ENCODE peak calls at places on chromosomes 5 and 9, in four cellular contexts. One of them, this sample, is unnamed.

GRCh38 chr9:21096172-21096900 is 18.6 kb upstream of the IFNB1 start:
- DNase-seq in cardiac muscle cell: peak
- DNase-seq in dorsolateral prefrontal cortex: no peak
- DNase-seq in DND-41: peak
- DNase-seq in this sample: no peak

GRCh38 chr5:94849821-94850736 is 231.6 kb downstream of the SLF1 start:
- DNase-seq in DND-41: peak
- DNase-seq in dorsolateral prefrontal cortex: no peak
- DNase-seq in cardiac muscle cell: peak
- DNase-seq in this sample: peak

GRCh38 chr5:87769137-87769536 is 356.4 kb upstream of the CCNH start:
- DNase-seq in dorsolateral prefrontal cortex: no peak
- DNase-seq in cardiac muscle cell: no peak
- DNase-seq in DND-41: no peak
- DNase-seq in this sample: no peak

GRCh38 chr5:153974813-153975163 is 63.9 kb downstream of the FAM114A2 start:
- DNase-seq in cardiac muscle cell: no peak
- DNase-seq in DND-41: no peak
- DNase-seq in dorsolateral prefrontal cortex: no peak
- DNase-seq in this sample: no peak

GRCh38 chr9:64773491-64773931 is 511.5 kb downstream of the FOXD4L5 start:
- DNase-seq in cardiac muscle cell: peak
- DNase-seq in dorsolateral prefrontal cortex: no peak
- DNase-seq in DND-41: no peak
- DNase-seq in this sample: no peak

GRCh38 chr5:108266235-108266634 is 115.7 kb downstream of the FBXL17 start:
- DNase-seq in DND-41: no peak
- DNase-seq in cardiac muscle cell: peak
- DNase-seq in dorsolateral prefrontal cortex: no peak
- DNase-seq in this sample: no peak

GRCh38 chr5:54024466-54024865 is 285.9 kb downstream of the ARL15 start:
- DNase-seq in cardiac muscle cell: peak
- DNase-seq in dorsolateral prefrontal cortex: no peak
- DNase-seq in DND-41: no peak
- DNase-seq in this sample: no peak

GRCh38 chr5:68225188-68225910 is 9.8 kb downstream of the PIK3R1 start:
- DNase-seq in dorsolateral prefrontal cortex: no peak
- DNase-seq in cardiac muscle cell: peak
- DNase-seq in DND-41: no peak
- DNase-seq in this sample: no peak

GRCh38 chr5:83374547-83374946 is 97.0 kb upstream of the VCAN start:
- DNase-seq in dorsolateral prefrontal cortex: no peak
- DNase-seq in cardiac muscle cell: peak
- DNase-seq in DND-41: no peak
- DNase-seq in this sample: no peak

GRCh38 chr5:65506961-65507360 is 25.2 kb upstream of the ADAMTS6 start:
- DNase-seq in dorsolateral prefrontal cortex: no peak
- DNase-seq in cardiac muscle cell: peak
- DNase-seq in DND-41: no peak
- DNase-seq in this sample: no peak

GRCh38 chr9:83235524-83235923 is 172.6 kb upstream of the RASEF start:
- DNase-seq in cardiac muscle cell: no peak
- DNase-seq in dorsolateral prefrontal cortex: no peak
- DNase-seq in DND-41: no peak
- DNase-seq in this sample: no peak

GRCh38 chr9:129806126-129806525 is 3.1 kb downstream of the TOR1B start:
- DNase-seq in DND-41: no peak
- DNase-seq in dorsolateral prefrontal cortex: no peak
- DNase-seq in cardiac muscle cell: no peak
- DNase-seq in this sample: no peak

GRCh38 chr9:110048976-110049698 is 158.8 kb downstream of the C9orf152 start:
- DNase-seq in cardiac muscle cell: peak
- DNase-seq in DND-41: peak
- DNase-seq in dorsolateral prefrontal cortex: no peak
- DNase-seq in this sample: no peak

GRCh38 chr5:33321026-33321425 is 119.7 kb upstream of the TARS1 start:
- DNase-seq in cardiac muscle cell: peak
- DNase-seq in DND-41: no peak
- DNase-seq in dorsolateral prefrontal cortex: no peak
- DNase-seq in this sample: no peak

GRCh38 chr5:51657340-51658240 is 274.3 kb downstream of the ISL1 start:
- DNase-seq in cardiac muscle cell: no peak
- DNase-seq in dorsolateral prefrontal cortex: no peak
- DNase-seq in DND-41: no peak
- DNase-seq in this sample: no peak

GRCh38 chr9:124513374-124513994 is 6.3 kb upstream of the NR5A1 start:
- DNase-seq in cardiac muscle cell: no peak
- DNase-seq in DND-41: no peak
- DNase-seq in dorsolateral prefrontal cortex: no peak
- DNase-seq in this sample: no peak

GRCh38 chr5:142571351-142571750 is 114.5 kb downstream of the FGF1 start:
- DNase-seq in cardiac muscle cell: no peak
- DNase-seq in DND-41: no peak
- DNase-seq in dorsolateral prefrontal cortex: no peak
- DNase-seq in this sample: peak

GRCh38 chr5:115433918-115434317 is 110.7 kb downstream of the FEM1C start:
- DNase-seq in cardiac muscle cell: no peak
- DNase-seq in dorsolateral prefrontal cortex: no peak
- DNase-seq in DND-41: no peak
- DNase-seq in this sample: no peak

GRCh38 chr5:23507278-23507685 is at the start of gene PRDM9:
- DNase-seq in dorsolateral prefrontal cortex: peak
- DNase-seq in DND-41: no peak
- DNase-seq in cardiac muscle cell: peak
- DNase-seq in this sample: peak

GRCh38 chr9:107243757-107244156 is 39.3 kb upstream of the RAD23B start:
- DNase-seq in cardiac muscle cell: no peak
- DNase-seq in dorsolateral prefrontal cortex: no peak
- DNase-seq in DND-41: no peak
- DNase-seq in this sample: peak

GRCh38 chr9:105223544-105224140 is 20.8 kb upstream of the SLC44A1 start:
- DNase-seq in cardiac muscle cell: no peak
- DNase-seq in dorsolateral prefrontal cortex: no peak
- DNase-seq in DND-41: no peak
- DNase-seq in this sample: no peak

DNA sequence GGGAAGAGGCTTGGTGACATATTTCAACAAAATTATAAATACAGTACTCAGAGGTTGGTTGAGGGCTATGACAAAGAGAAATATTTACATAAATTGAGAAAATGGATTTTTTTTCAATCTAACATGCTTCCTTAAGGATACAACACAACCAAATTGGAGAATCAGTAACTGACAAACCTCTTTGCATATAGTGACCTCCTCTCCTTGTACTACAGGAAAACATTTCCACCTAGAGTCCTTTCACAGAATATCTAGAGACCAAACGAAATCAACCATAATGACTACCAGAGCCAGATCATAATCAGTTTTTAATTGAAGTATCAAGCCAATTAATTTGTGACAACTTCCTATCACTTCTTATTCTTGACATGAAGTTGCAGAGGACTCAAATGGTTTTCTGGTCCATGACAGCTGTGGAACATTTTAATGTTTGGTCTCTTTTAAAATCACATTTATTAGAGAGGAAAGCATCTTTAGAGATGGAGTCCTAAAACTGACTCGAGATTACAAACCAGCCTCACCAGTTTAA is 1636.5 kb upstream of the C9orf72 start:
- DNase-seq in dorsolateral prefrontal cortex: no peak
- DNase-seq in DND-41: no peak
- DNase-seq in cardiac muscle cell: no peak
- DNase-seq in this sample: no peak
- TF ChIP-seq CTCF in dorsolateral prefrontal cortex: no peak
- TF ChIP-seq CTCF in DND-41: no peak
- TF ChIP-seq CTCF in cardiac muscle cell: no peak
- TF ChIP-seq CTCF in this sample: no peak

DNA sequence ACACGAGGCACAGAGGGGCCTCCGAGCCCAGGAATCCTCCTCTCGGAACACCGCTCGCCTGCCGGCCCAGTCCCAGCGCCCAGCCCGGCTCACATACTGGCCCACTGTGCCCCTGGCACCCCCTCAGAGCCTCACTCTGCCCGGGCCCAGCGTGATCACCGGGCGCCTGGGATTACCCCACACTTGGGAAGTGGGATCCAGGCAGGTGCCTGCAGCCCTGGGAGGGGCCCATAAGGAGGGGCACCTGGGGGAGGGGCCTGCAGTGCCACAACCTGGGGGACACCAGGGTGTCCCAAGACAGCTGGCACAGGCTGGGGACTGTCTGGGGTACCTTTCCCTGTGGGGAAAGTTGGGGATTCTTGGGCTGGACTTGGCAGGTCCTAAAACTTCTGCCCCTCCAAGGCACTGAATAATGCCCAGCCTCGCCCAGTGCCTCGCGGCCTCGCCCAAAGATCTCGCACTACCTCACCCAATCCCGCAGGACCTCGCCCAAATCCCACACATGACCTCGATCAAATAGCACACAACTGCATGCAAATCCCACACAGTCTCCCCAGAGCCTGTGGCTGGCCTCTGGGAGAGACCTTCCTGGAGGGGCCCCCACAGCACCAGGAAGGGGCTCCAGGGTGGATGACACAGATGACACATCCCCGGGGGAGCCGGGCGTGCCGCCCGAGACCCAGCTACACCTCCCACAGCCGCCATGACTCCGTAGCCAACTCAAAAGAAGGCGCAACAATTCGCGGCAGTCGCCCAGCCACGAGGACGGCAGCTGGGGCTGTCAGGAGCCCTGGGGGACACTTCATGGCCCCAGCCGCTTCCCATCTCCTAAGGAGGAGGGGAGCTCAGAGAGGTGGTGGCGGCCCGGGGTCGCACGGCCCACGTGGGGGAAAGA is 13.7 kb downstream of the NOTCH1 start:
- DNase-seq in cardiac muscle cell: no peak
- DNase-seq in DND-41: no peak
- DNase-seq in dorsolateral prefrontal cortex: no peak
- DNase-seq in this sample: no peak
- H3K4me3 ChIP-seq in cardiac muscle cell: no peak
- H3K4me3 ChIP-seq in DND-41: no peak
- H3K4me3 ChIP-seq in dorsolateral prefrontal cortex: no peak
- H3K4me3 ChIP-seq in this sample: no peak

GRCh38 chr5:138605254-138605972 is 30.2 kb upstream of the HSPA9 start:
- DNase-seq in cardiac muscle cell: peak
- DNase-seq in DND-41: no peak
- DNase-seq in dorsolateral prefrontal cortex: no peak
- DNase-seq in this sample: no peak

GRCh38 chr5:138615461-138615860 is 40.3 kb upstream of the HSPA9 start:
- DNase-seq in cardiac muscle cell: no peak
- DNase-seq in dorsolateral prefrontal cortex: no peak
- DNase-seq in DND-41: no peak
- DNase-seq in this sample: no peak

GRCh38 chr5:138611295-138612220 is 36.4 kb upstream of the HSPA9 start:
- DNase-seq in DND-41: no peak
- DNase-seq in dorsolateral prefrontal cortex: no peak
- DNase-seq in cardiac muscle cell: peak
- DNase-seq in this sample: no peak

GRCh38 chr5:138606378-138606777 is 31.2 kb upstream of the HSPA9 start:
- DNase-seq in cardiac muscle cell: no peak
- DNase-seq in DND-41: no peak
- DNase-seq in dorsolateral prefrontal cortex: no peak
- DNase-seq in this sample: no peak

GRCh38 chr5:138610468-138611294 is 35.5 kb upstream of the HSPA9 start:
- DNase-seq in DND-41: no peak
- DNase-seq in dorsolateral prefrontal cortex: peak
- DNase-seq in cardiac muscle cell: peak
- DNase-seq in this sample: no peak
- TF ChIP-seq CTCF in DND-41: no peak
- TF ChIP-seq CTCF in dorsolateral prefrontal cortex: peak
- TF ChIP-seq CTCF in cardiac muscle cell: peak
- TF ChIP-seq CTCF in this sample: peak

GRCh38 chr5:135974019-135974600 is 19.3 kb upstream of the LECT2 start:
- DNase-seq in dorsolateral prefrontal cortex: no peak
- DNase-seq in cardiac muscle cell: no peak
- DNase-seq in DND-41: no peak
- DNase-seq in this sample: no peak

GRCh38 chr5:135976216-135976615 is 21.4 kb upstream of the LECT2 start:
- DNase-seq in cardiac muscle cell: no peak
- DNase-seq in DND-41: no peak
- DNase-seq in dorsolateral prefrontal cortex: no peak
- DNase-seq in this sample: no peak

GRCh38 chr5:135977375-135977928 is 22.7 kb upstream of the LECT2 start:
- DNase-seq in cardiac muscle cell: peak
- DNase-seq in dorsolateral prefrontal cortex: peak
- DNase-seq in DND-41: peak
- DNase-seq in this sample: no peak

GRCh38 chr5:135978212-135978631 is 23.4 kb upstream of the LECT2 start:
- DNase-seq in cardiac muscle cell: peak
- DNase-seq in dorsolateral prefrontal cortex: no peak
- DNase-seq in DND-41: no peak
- DNase-seq in this sample: no peak

DNA sequence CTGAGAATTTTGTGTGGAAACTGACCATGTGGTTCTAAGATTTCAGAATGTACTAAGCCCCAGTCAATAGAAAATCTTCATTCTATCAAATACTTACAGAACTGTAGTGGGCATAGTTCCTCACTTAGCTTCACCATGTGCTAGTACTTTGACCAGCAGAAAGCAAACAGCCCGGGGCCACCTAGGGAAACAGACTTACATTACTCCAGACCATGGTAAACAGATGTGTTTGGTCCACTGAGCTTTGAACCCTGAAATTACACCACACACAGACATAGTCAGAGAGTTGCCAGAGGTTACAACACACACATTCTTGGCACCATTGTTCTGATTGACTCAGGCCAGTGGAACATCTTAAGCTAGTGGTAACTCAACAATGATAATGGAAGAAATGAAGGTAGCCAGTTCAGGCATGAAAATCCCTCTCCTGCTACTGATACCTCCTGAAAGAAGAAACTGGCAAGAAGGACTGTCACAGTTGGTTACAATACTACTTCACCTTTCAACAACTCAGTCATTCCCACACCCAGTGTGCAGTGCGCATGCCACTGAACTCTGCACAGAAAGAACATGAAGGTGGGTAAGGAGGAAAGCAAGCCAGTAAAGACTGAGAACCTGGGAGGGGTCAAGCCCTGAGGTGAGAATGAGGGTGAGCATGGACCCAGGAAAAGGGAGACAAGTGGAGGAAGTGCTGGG is 18.7 kb upstream of the LECT2 start:
- DNase-seq in DND-41: no peak
- DNase-seq in dorsolateral prefrontal cortex: no peak
- DNase-seq in cardiac muscle cell: peak
- DNase-seq in this sample: no peak
- H3K4me3 ChIP-seq in DND-41: no peak
- H3K4me3 ChIP-seq in dorsolateral prefrontal cortex: no peak
- H3K4me3 ChIP-seq in cardiac muscle cell: no peak
- H3K4me3 ChIP-seq in this sample: no peak

This sample was measured in LNCaP clone FGC.